ENCODE peak calls at places on chromosomes 6 and 20, in seven cellular contexts. O is HCT116, M is K562, H is SK-N-SH, P is H1, B is HepG2, W is GM12878. V is an unnamed sample. For H3K36me3 and H3K4me1, the result is how much of the 10 kb centered on the place peaks cover.

GRCh38 chr6:157528931-157529653 is 148.1 kb downstream of the ZDHHC14 start:
- DNase-seq in B (peak), W (no peak), M (no peak), P (no peak), H (no peak), O (no peak), V (no peak)

GRCh38 chr20:3189561-3190131 is 14.8 kb downstream of the DDRGK1 start:
- DNase-seq in M (no peak), W (no peak), O (no peak), H (no peak), P (no peak), B (no peak), V (no peak)

GRCh38 chr6:42402184-42402583 is 49.5 kb downstream of the TRERF1 start:
- DNase-seq in H (peak), P (no peak), W (peak), O (peak), B (no peak), M (no peak), V (peak)

GRCh38 chr20:4578375-4578774 is 143.3 kb upstream of the PRND start:
- DNase-seq in M (no peak), H (no peak), O (no peak), P (no peak), B (no peak), W (no peak), V (no peak)

GRCh38 chr6:123224077-123224476 is 228.0 kb downstream of the CLVS2 start:
- DNase-seq in B (no peak), H (no peak), P (no peak), O (no peak), M (no peak), W (no peak), V (no peak)

GRCh38 chr20:45946149-45946970 is 11.9 kb downstream of the PCIF1 start:
- DNase-seq in O (no peak), H (no peak), M (no peak), W (no peak), P (no peak), B (peak), V (no peak)

GRCh38 chr20:59082981-59083380 is 40.4 kb upstream of the PRELID3B start:
- DNase-seq in B (no peak), P (no peak), H (no peak), O (no peak), M (no peak), W (no peak), V (no peak)

GRCh38 chr6:137892271-137892708 is 25.2 kb downstream of the TNFAIP3 start:
- DNase-seq in O (no peak), B (no peak), W (no peak), M (no peak), P (no peak), H (no peak), V (no peak)

GRCh38 chr20:46406986-46407670 is 713 bp upstream of the ELMO2 start:
- DNase-seq in P (no peak), H (peak), B (peak), W (peak), O (peak), M (no peak), V (no peak)

GRCh38 chr6:41564448-41565142 is 18.4 kb downstream of the FOXP4 start:
- DNase-seq in M (no peak), O (no peak), P (no peak), H (no peak), B (no peak), W (no peak), V (no peak)

GRCh38 chr6:56802570-56802969 is 152.3 kb upstream of the BEND6 start:
- DNase-seq in P (no peak), M (no peak), W (no peak), O (no peak), H (no peak), B (peak), V (no peak)

GRCh38 chr6:118325220-118325860 is 222.8 kb upstream of the PLN start:
- DNase-seq in W (no peak), O (no peak), H (no peak), M (no peak), P (no peak), B (no peak), V (no peak)

GRCh38 chr6:116278853-116279231 is 888 bp downstream of the TSPYL1 start:
- DNase-seq in O (no peak), W (no peak), P (no peak), B (peak), M (no peak), H (peak), V (no peak)

GRCh38 chr6:130018830-130019795 is 732 bp downstream of the L3MBTL3 start:
- DNase-seq in W (no peak), M (peak), H (peak), O (no peak), P (peak), B (no peak), V (no peak)

GRCh38 chr6:75676377-75676776 is 72.7 kb upstream of the MYO6 start:
- DNase-seq in O (no peak), W (no peak), M (no peak), B (no peak), H (no peak), P (no peak), V (no peak)
- H3K36me3 ChIP-seq in O (under half), W (under half), M (half or more), B (half or more), H (half or more), P (half or more), V (under half)

GRCh38 chr20:13800728-13801134 is 15.9 kb downstream of the NDUFAF5 start:
- DNase-seq in B (peak), W (no peak), P (no peak), O (no peak), M (no peak), H (peak), V (no peak)
- H3K4me1 ChIP-seq in B (under half), W (under half), P (under half), O (under half), M (under half), H (under half), V (under half)

DNA sequence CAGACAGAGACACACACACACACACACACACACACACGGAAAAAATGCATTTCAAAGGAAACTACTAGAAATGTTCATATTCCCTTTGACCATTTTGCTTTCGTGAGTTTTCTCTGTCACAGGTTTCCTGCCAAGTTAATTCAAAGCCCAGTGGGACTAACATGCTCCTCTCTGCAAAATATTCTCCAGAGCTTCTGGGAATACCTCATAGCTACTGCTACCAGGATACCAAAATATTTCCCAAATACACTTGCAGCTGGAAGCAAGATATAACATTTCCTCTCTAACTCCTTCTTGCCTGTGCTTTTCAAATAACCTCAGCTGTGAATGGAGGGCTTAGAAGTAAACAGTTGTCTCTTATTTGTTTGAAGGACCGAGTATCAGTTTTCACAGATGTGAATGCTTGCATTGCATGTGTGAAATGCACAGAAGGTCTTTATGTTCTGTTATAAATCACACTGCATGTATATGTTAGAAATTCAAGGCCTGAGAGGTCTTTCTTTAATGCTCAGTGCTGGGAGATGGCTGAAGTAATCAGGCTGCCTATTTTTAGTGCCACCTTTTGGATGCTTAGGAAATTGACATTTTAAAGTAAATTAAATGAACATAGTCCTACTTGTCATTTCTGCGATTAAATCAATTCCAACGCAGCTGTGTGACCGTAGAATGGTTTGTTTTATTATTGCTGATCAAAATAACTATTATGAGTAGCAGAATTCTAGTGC is 8.7 kb upstream of the FAM209A start:
- DNase-seq in B (no peak), P (no peak), H (peak), M (no peak), O (no peak), W (no peak), V (no peak)
- TF ChIP-seq SIN3A in B (no peak), P (no peak), H (no peak), M (no peak), O (no peak), W (no peak), V (no peak)

GRCh38 chr6:77653817-77654216 is 978 bp downstream of the MEI4 start:
- DNase-seq in O (no peak), H (no peak), B (no peak), P (no peak), M (no peak), W (no peak), V (no peak)
- H3K36me3 ChIP-seq in O (under half), H (under half), B (under half), P (under half), M (under half), W (under half), V (under half)

GRCh38 chr6:320351-321157 is 28.3 kb downstream of the DUSP22 start:
- DNase-seq in O (no peak), M (no peak), H (no peak), B (no peak), P (no peak), W (no peak), V (no peak)

GRCh38 chr6:321158-321438 is 28.8 kb downstream of the DUSP22 start:
- DNase-seq in B (no peak), M (no peak), W (no peak), P (no peak), O (no peak), H (no peak), V (no peak)

GRCh38 chr6:322940-323729 is 30.8 kb downstream of the DUSP22 start:
- DNase-seq in H (no peak), M (no peak), P (no peak), B (no peak), O (no peak), W (peak), V (no peak)

GRCh38 chr6:323730-324088 is 31.4 kb downstream of the DUSP22 start:
- DNase-seq in O (no peak), W (no peak), M (no peak), H (no peak), P (no peak), B (no peak), V (no peak)

GRCh38 chr6:322205-322930 is 30.1 kb downstream of the DUSP22 start:
- DNase-seq in O (no peak), H (no peak), B (no peak), P (no peak), W (no peak), M (peak), V (peak)
- H3K4me1 ChIP-seq in O (under half), H (under half), B (under half), P (under half), W (half or more), M (under half), V (under half)

DNA sequence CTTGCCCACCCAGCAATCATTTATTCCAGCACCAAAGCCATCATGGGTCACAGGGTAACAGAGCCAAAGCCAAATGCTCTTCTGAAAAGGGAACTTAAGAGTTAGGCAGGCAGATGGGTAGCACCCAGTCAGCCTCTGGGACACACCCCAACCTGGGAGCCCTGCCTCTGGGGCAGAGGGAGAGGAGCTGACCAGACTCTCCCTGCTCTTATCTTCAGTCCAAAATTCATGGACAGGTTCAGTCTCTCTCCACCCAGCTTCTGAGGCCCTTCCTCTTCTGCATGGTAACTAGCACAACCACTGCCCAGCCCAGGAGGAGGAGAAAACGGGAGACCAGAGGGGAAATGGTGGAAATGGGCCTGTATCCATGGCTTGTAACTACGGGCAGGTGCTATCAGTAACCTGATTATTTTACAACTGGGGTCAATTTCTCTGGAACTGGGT is 105.4 kb downstream of the NOL4L start:
- DNase-seq in W (no peak), M (no peak), O (no peak), H (no peak), B (no peak), P (no peak), V (no peak)
- TF ChIP-seq SIN3A in W (no peak), M (no peak), O (no peak), H (no peak), B (no peak), P (no peak), V (no peak)

V was measured in Panc1.